ENCODE peak calls at places on chromosome 13, in four cellular contexts. V is PC-3, T is ascending aorta, J is heart left ventricle. U is an unnamed sample.

GRCh38 chr13:28637714-28638355 is 21.1 kb upstream of the POMP start:
- DNase-seq in V (no peak), T (no peak), J (no peak), U (no peak)

GRCh38 chr13:95317037-95317989 is 16.1 kb upstream of the ABCC4 start:
- DNase-seq in J (no peak), V (no peak), T (no peak), U (no peak)

GRCh38 chr13:92510416-92510815 is 716.2 kb upstream of the GPC6 start:
- DNase-seq in V (peak; percentile 7), J (no peak), T (no peak), U (no peak)

GRCh38 chr13:60028021-60028420 is 135.7 kb downstream of the DIAPH3 start:
- DNase-seq in V (no peak), T (no peak), J (no peak), U (no peak)

GRCh38 chr13:107563099-107563925 is 652.0 kb downstream of the LIG4 start:
- DNase-seq in T (no peak), V (no peak), J (no peak), U (no peak)

GRCh38 chr13:42369071-42369795 is 97.3 kb downstream of the AKAP11 start:
- DNase-seq in V (no peak), J (no peak), T (no peak), U (no peak)

GRCh38 chr13:110716235-110716505 is 2.7 kb downstream of the ING1 start:
- DNase-seq in T (peak; percentile 78), J (peak; percentile 51), V (peak; percentile 40), U (peak; percentile 71)

GRCh38 chr13:84896128-84896527 is 903.1 kb downstream of the SLITRK6 start:
- DNase-seq in T (no peak), J (no peak), V (peak; percentile 63), U (no peak)

GRCh38 chr13:110874508-110874960 is 40.3 kb downstream of the ANKRD10 start:
- DNase-seq in T (peak; percentile 93), J (peak; percentile 91), V (peak; percentile 70), U (peak; percentile 86)

GRCh38 chr13:30147380-30147779 is 160.0 kb downstream of the KATNAL1 start:
- DNase-seq in V (no peak), J (no peak), T (no peak), U (no peak)

GRCh38 chr13:84315527-84315926 is 433.3 kb upstream of the SLITRK1 start:
- DNase-seq in J (no peak), V (no peak), T (no peak), U (no peak)

GRCh38 chr13:97913206-97913605 is 40.3 kb upstream of the IPO5 start:
- DNase-seq in V (no peak), J (no peak), T (no peak), U (no peak)

GRCh38 chr13:32537580-32538233 is 888 bp downstream of the N4BP2L2 start:
- DNase-seq in T (no peak), V (no peak), J (peak; percentile 43), U (peak; percentile 69)

GRCh38 chr13:30159446-30159839 is 147.9 kb downstream of the KATNAL1 start:
- DNase-seq in V (peak; percentile 22), J (no peak), T (no peak), U (no peak)

GRCh38 chr13:20773194-20774080 is at the start of gene EEF1AKMT1:
- DNase-seq in J (peak; percentile 97), T (peak; percentile 96), V (peak; percentile 96), U (peak; percentile 95)

GRCh38 chr13:83340170-83340569 is 542.1 kb downstream of the SLITRK1 start:
- DNase-seq in V (no peak), J (no peak), T (no peak), U (no peak)

GRCh38 chr13:112725346-112726017 is 35.6 kb downstream of the ATP11A start:
- DNase-seq in V (peak; percentile 85), J (no peak), T (no peak), U (no peak)

GRCh38 chr13:48221301-48222190 is 11.5 kb upstream of the ITM2B start:
- DNase-seq in V (no peak), J (no peak), T (no peak), U (no peak)

GRCh38 chr13:58134012-58134411 is 502.5 kb downstream of the PCDH17 start:
- DNase-seq in T (no peak), V (no peak), J (no peak), U (no peak)

GRCh38 chr13:99542788-99543406 is 41.6 kb downstream of the TM9SF2 start:
- DNase-seq in T (no peak), J (no peak), V (no peak), U (no peak)

GRCh38 chr13:79543883-79544282 is 62.9 kb downstream of the NDFIP2 start:
- DNase-seq in V (no peak), T (no peak), J (no peak), U (no peak)

GRCh38 chr13:48446454-48446853 is 33.5 kb upstream of the LPAR6 start:
- DNase-seq in V (peak; percentile 68), J (no peak), T (no peak), U (no peak)

GRCh38 chr13:31168736-31169135 is 7.0 kb upstream of the HSPH1 start:
- DNase-seq in J (no peak), V (no peak), T (no peak), U (peak; percentile 78)

GRCh38 chr13:31172001-31172400 is 10.3 kb upstream of the HSPH1 start:
- DNase-seq in T (no peak), V (peak; percentile 65), J (no peak), U (no peak)

GRCh38 chr13:31166591-31166990 is 4.9 kb upstream of the HSPH1 start:
- DNase-seq in V (peak; percentile 69), J (no peak), T (no peak), U (no peak)

GRCh38 chr13:31168166-31168565 is 6.5 kb upstream of the HSPH1 start:
- DNase-seq in J (no peak), T (no peak), V (no peak), U (no peak)

GRCh38 chr13:31167490-31167889 is 5.8 kb upstream of the HSPH1 start:
- DNase-seq in T (no peak), V (peak; percentile 33), J (no peak), U (no peak)
- H3K4me3 ChIP-seq in T (no peak overlapping the region), V (no peak overlapping the region), J (no peak overlapping the region), U (no peak overlapping the region)

GRCh38 chr13:106526748-106527488 is 8.5 kb downstream of the EFNB2 start:
- DNase-seq in T (no peak), J (no peak), V (no peak), U (no peak)
- H3K4me1 ChIP-seq in T (peaks cover 12% of the 10 kb centered on the region), J (peaks cover 13% of the 10 kb centered on the region), V (peaks cover 49% of the 10 kb centered on the region), U (peaks cover 61% of the 10 kb centered on the region)

DNA sequence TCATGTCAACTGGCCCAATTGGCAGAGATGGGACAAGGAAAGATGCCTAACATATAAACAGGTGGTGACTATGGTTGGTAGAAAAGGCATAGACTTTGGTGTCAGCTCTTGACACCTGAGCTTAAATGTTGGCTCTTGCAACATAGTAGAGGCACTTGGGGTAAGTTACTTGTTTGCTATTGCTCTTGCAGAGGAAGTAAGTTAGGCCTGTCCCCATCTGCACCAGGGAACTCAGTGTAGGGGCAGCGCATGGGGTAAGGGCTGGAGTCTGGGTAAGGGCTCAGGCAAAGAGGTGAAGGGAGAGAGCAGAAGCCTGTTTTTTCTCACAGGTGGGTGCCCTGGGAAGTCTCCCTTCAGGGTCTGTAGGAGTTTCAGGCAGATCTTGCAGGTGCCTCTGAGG is 27.6 kb downstream of the ERICH6B start:
- DNase-seq in T (no peak), J (no peak), V (no peak), U (no peak)
- TF ChIP-seq CTCF in T (no peak), J (no peak), V (no peak), U (no peak)

GRCh38 chr13:40980466-40980865 is 38.6 kb downstream of the ELF1 start:
- DNase-seq in J (no peak), V (no peak), T (no peak), U (no peak)
- H3K4me3 ChIP-seq in J (peak overlapping the region; percentile 46), V (no peak overlapping the region), T (no peak overlapping the region), U (no peak overlapping the region)

GRCh38 chr13:74061939-74062595 is 72.1 kb downstream of the KLF12 start:
- DNase-seq in V (no peak), T (no peak), J (peak; percentile 24), U (no peak)
- H3K4me1 ChIP-seq in V (no peaks in the 10 kb centered on the region), T (peaks cover 35% of the 10 kb centered on the region), J (peaks cover 72% of the 10 kb centered on the region), U (no peaks in the 10 kb centered on the region)